ENCODE peak calls at places on chromosomes 11 and 22, in four cellular contexts. Z is mucosa of descending colon, M is cardiac fibroblast, S is adrenal gland. N is an unnamed sample.

GRCh38 chr11:834371-835316 is 1.9 kb downstream of the CD151 start:
- DNase-seq in Z (peak), M (peak), S (peak), N (peak)

GRCh38 chr11:2077061-2077802 is 62.0 kb downstream of the IGF2 start:
- DNase-seq in Z (no peak), M (peak), S (no peak), N (peak)

GRCh38 chr22:32444068-32444467 is 20.2 kb downstream of the BPIFC start:
- DNase-seq in Z (peak), M (peak), S (no peak), N (no peak)

GRCh38 chr11:33531743-33532181 is 168.9 kb downstream of the C11orf91 start:
- DNase-seq in Z (no peak), M (peak), S (peak), N (peak)

GRCh38 chr11:120399312-120399711 is 63.1 kb downstream of the ARHGEF12 start:
- DNase-seq in Z (no peak), M (no peak), S (no peak), N (no peak)

GRCh38 chr22:33884829-33885228 is 35.4 kb downstream of the LARGE1 start:
- DNase-seq in Z (no peak), M (no peak), S (no peak), N (no peak)

GRCh38 chr22:31394326-31394725 is 5.1 kb upstream of the DRG1 start:
- DNase-seq in Z (no peak), M (no peak), S (no peak), N (peak)

GRCh38 chr11:33234397-33235168 is 22.6 kb upstream of the HIPK3 start:
- DNase-seq in Z (no peak), M (peak), S (no peak), N (peak)

GRCh38 chr11:61352038-61352437 is 9.6 kb downstream of the CYB561A3 start:
- DNase-seq in Z (no peak), M (no peak), S (no peak), N (no peak)

GRCh38 chr22:50272103-50272782 is 2.1 kb upstream of the MAPK11 start:
- DNase-seq in Z (no peak), M (no peak), S (no peak), N (peak)
- H3K4me3 ChIP-seq in Z (no peak), M (no peak), S (peak), N (no peak)

GRCh38 chr11:76153609-76153949 is 52.7 kb downstream of the WNT11 start:
- DNase-seq in Z (peak), M (peak), S (peak), N (peak)

GRCh38 chr11:76150141-76150540 is 56.2 kb downstream of the WNT11 start:
- DNase-seq in Z (peak), M (no peak), S (no peak), N (no peak)

GRCh38 chr11:76151561-76152085 is 54.7 kb downstream of the WNT11 start:
- DNase-seq in Z (peak), M (no peak), S (no peak), N (no peak)

GRCh38 chr11:76152741-76153608 is 53.3 kb downstream of the WNT11 start:
- DNase-seq in Z (peak), M (no peak), S (no peak), N (no peak)

DNA sequence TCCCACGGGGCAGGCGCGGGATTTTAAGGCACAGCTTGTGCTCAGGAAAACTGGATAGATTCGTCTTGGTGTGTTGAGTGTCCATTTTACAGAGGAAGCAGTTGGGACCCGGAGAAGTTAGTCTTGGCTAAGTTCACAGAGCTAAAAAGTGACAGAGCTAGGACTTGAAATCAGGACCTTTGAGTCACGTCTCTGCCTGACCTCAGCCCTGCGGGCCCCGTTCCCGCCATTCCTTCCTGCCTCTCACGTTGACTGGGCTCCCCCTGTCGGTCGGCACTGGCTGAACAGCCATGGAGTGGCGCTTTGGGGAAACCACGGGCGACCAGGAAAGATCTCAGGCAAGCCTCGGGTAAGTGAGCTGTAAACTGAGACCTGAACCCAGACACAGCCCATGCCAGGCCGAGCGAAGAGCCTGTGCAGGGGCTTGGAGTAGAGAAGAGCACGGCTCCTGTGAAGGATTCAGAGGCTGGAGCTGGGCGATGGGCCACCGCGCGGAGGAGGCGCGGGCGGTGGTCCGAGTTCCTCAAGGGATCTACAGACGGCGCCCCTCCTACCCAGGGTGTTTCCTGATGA is 54.1 kb downstream of the WNT11 start:
- DNase-seq in Z (peak), M (peak), S (peak), N (peak)
- TF ChIP-seq CTCF in Z (peak), M (peak), S (peak), N (peak)

GRCh38 chr11:116414357-116414756 is 358.4 kb downstream of the BUD13 start:
- DNase-seq in Z (no peak), M (no peak), S (no peak), N (no peak)
- H3K4me3 ChIP-seq in Z (no peak), M (no peak), S (no peak), N (no peak)

GRCh38 chr11:47354913-47355282 is 2.4 kb upstream of the MYBPC3 start:
- DNase-seq in Z (no peak), M (peak), S (no peak), N (no peak)
- TF ChIP-seq CTCF in Z (no peak), M (no peak), S (no peak), N (no peak)

GRCh38 chr22:28795932-28796856 is 4.2 kb downstream of the XBP1 start:
- DNase-seq in Z (no peak), M (no peak), S (no peak), N (no peak)
- H3K4me3 ChIP-seq in Z (no peak), M (no peak), S (no peak), N (no peak)

DNA sequence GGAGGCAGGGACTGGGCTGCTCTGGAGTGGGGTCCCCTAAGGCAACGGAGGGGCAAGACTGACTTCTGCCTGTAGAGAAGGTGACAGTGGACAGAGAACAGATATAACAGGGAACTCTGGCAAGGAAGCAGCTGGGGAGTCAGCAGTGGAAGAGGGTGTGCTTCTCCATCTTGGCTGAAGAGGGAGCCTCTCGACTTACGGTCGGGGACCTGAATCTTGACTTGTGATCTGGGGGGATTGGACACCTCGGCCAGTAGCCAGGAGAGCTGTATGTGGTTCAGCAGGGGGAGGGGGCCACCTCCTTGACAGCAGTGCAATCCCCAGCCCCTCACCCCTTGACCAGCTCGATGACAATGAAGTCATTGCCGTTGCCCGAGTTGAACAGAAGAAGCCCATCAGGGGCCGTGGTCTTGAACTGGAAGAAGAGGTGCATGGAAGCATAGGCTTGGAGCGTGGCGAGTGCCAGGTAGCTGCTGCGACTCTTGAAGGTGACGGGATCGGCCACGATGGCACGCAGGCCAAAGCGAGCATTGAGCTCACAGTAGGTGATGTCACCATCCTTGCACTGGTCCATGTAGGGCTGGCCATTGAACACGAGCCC is 60.0 kb downstream of the SLC22A12 start:
- DNase-seq in Z (no peak), M (peak), S (no peak), N (peak)
- TF ChIP-seq CTCF in Z (no peak), M (peak), S (peak), N (peak)

DNA sequence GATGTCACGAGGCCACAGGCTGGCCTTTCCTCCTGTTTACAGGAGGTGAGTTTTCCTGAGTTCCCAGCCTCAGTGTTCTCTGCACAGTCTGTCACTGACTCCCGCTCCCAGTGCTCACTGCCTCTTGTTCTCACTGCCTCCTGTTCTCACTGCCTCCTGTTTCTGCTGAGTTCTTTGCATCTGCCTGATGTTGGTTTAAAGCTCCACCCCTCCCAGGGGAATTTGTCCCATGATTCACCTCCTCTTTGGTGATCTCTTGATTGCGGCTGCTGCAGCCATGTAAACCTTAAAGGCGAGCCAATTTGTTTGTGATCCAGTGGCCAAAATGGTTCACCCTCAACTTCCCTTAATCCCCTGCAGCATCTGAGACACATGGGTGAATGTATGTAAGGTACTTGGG is 6.0 kb upstream of the TUBA8 start:
- DNase-seq in Z (no peak), M (peak), S (no peak), N (peak)
- H3K4me3 ChIP-seq in Z (no peak), M (no peak), S (no peak), N (no peak)

GRCh38 chr22:20406686-20407408 is 12.9 kb downstream of the ZNF74 start:
- DNase-seq in Z (no peak), M (no peak), S (no peak), N (no peak)

GRCh38 chr22:20404881-20405280 is 10.9 kb downstream of the ZNF74 start:
- DNase-seq in Z (no peak), M (no peak), S (no peak), N (no peak)

GRCh38 chr22:20405291-20405930 is 11.5 kb downstream of the ZNF74 start:
- DNase-seq in Z (no peak), M (no peak), S (no peak), N (no peak)

GRCh38 chr22:20407829-20408228 is 13.9 kb downstream of the ZNF74 start:
- DNase-seq in Z (no peak), M (no peak), S (no peak), N (no peak)

GRCh38 chr22:20405931-20406685 is 12.2 kb downstream of the ZNF74 start:
- DNase-seq in Z (no peak), M (no peak), S (no peak), N (no peak)
- TF ChIP-seq CTCF in Z (no peak), M (no peak), S (no peak), N (no peak)

DNA sequence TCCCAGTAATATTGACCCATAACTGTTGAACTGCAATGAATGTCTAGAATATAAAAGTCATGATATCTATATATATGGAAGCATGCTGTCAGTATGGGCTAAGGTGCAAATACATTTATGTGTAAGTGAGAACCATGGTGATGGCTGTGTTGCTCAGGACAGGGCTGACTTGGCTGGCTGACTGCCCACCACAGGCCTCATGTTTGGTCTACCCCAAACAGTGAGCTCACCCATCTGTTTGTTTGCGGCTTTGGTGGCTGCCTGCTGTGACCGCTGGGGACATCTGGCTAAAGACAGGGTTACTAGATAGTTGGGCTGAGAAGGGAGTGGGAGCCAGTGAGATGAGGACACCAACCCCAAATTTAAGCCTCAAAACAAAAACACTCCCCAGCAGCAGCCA is 6.3 kb downstream of the CD44 start:
- DNase-seq in Z (peak), M (no peak), S (no peak), N (peak)
- H3K4me3 ChIP-seq in Z (no peak), M (no peak), S (no peak), N (peak)

N was measured in AG10803.